ENCODE peak calls at places on chromosomes 11 and 22, in seven cellular contexts. S is activated CD4-positive, alpha-beta T cell treated with anti-CD3 and anti-CD28 coated beads for 48 hours; P is lung; Y is non-pigmented ciliary epithelial cell; Z is activated naive CD8-positive, alpha-beta T cell treated with anti-CD3 and anti-CD28 coated beads for 36 hours; H is BE2C; R is EH. X is an unnamed sample.

GRCh38 chr11:8091671-8092070 is 10.7 kb downstream of the TUB start:
- DNase-seq in S (no peak), P (no peak), Z (no peak), R (no peak), Y (no peak), H (no peak), X (peak)

GRCh38 chr11:134533511-134533910 is 121.5 kb upstream of the B3GAT1 start:
- DNase-seq in Y (no peak), R (no peak), Z (no peak), S (no peak), P (no peak), H (no peak), X (peak)

GRCh38 chr22:29946220-29946619 is 63.2 kb downstream of the MTMR3 start:
- DNase-seq in P (no peak), H (no peak), Y (no peak), Z (no peak), R (no peak), S (no peak), X (no peak)

GRCh38 chr11:91047882-91048281 is 825.0 kb upstream of the CHORDC1 start:
- DNase-seq in S (no peak), Y (no peak), H (no peak), P (no peak), Z (no peak), R (no peak), X (no peak)

GRCh38 chr11:132715041-132715440 is 817.3 kb downstream of the OPCML start:
- DNase-seq in P (no peak), S (no peak), Y (no peak), Z (no peak), R (peak), H (no peak), X (no peak)

GRCh38 chr11:36372101-36372767 is 76.1 kb downstream of the PRR5L start:
- DNase-seq in P (no peak), S (no peak), H (no peak), Y (no peak), R (peak), Z (no peak), X (no peak)

GRCh38 chr11:4125141-4125540 is 30.5 kb downstream of the RRM1 start:
- DNase-seq in P (no peak), Z (no peak), R (peak), Y (peak), H (no peak), S (no peak), X (no peak)

GRCh38 chr22:40609216-40609615 is 27.3 kb downstream of the MRTFA start:
- DNase-seq in H (no peak), Z (no peak), P (no peak), Y (no peak), R (peak), S (peak), X (no peak)

GRCh38 chr11:72725731-72726042 is 26.5 kb downstream of the ARAP1 start:
- DNase-seq in P (no peak), Y (no peak), Z (no peak), R (no peak), S (no peak), H (no peak), X (no peak)

GRCh38 chr22:49394116-49394785 is 433.4 kb downstream of the BRD1 start:
- DNase-seq in H (no peak), S (peak), Z (peak), R (no peak), Y (no peak), P (no peak), X (peak)

GRCh38 chr11:70611890-70612289 is 213.6 kb downstream of the CTTN start:
- DNase-seq in Z (no peak), R (no peak), Y (no peak), H (no peak), S (no peak), P (no peak), X (no peak)

GRCh38 chr11:19703211-19703610 is 9.4 kb upstream of the NAV2 start:
- DNase-seq in R (peak), P (no peak), Y (no peak), Z (no peak), H (no peak), S (no peak), X (no peak)

GRCh38 chr11:12189543-12190235 is 79.3 kb downstream of the MICAL2 start:
- DNase-seq in Z (no peak), R (no peak), S (peak), H (no peak), P (no peak), Y (no peak), X (no peak)

GRCh38 chr11:11306855-11307254 is 46.2 kb downstream of the CSNK2A3 start:
- DNase-seq in S (no peak), Z (no peak), Y (no peak), P (no peak), R (no peak), H (no peak), X (no peak)

GRCh38 chr11:96154802-96155520 is 188.0 kb downstream of the MAML2 start:
- DNase-seq in S (no peak), P (no peak), H (peak), R (peak), Z (no peak), Y (no peak), X (no peak)

GRCh38 chr11:108803781-108804180 is 138.9 kb downstream of the DDX10 start:
- DNase-seq in P (no peak), Z (no peak), H (no peak), Y (peak), S (no peak), R (peak), X (no peak)

GRCh38 chr11:85823816-85824215 is 12.9 kb upstream of the SYTL2 start:
- DNase-seq in R (no peak), H (no peak), Y (no peak), Z (peak), S (peak), P (no peak), X (no peak)

X was measured in suprapubic skin.